ENCODE peak calls at places on chromosomes 11 and 22, in nine cellular contexts. One of them, this sample, is unnamed.

GRCh38 chr11:64181506-64182411 is 4.2 kb upstream of the STIP1 start:
- DNase-seq in transverse colon: peak
- DNase-seq in GM12878: no peak
- DNase-seq in ovary: peak
- DNase-seq in H1: peak
- DNase-seq in suprapubic skin: peak
- DNase-seq in A549: peak
- DNase-seq in tibial nerve: peak
- DNase-seq in sigmoid colon: peak
- DNase-seq in this sample: peak

GRCh38 chr22:48718818-48719500 is 1108.7 kb downstream of the BRD1 start:
- DNase-seq in transverse colon: no peak
- DNase-seq in sigmoid colon: peak
- DNase-seq in tibial nerve: no peak
- DNase-seq in ovary: no peak
- DNase-seq in H1: no peak
- DNase-seq in suprapubic skin: no peak
- DNase-seq in GM12878: no peak
- DNase-seq in A549: no peak
- DNase-seq in this sample: no peak

GRCh38 chr11:121446752-121447156 is 5.4 kb upstream of the SORL1 start:
- DNase-seq in sigmoid colon: no peak
- DNase-seq in H1: no peak
- DNase-seq in transverse colon: no peak
- DNase-seq in A549: no peak
- DNase-seq in suprapubic skin: no peak
- DNase-seq in ovary: no peak
- DNase-seq in GM12878: no peak
- DNase-seq in tibial nerve: no peak
- DNase-seq in this sample: no peak

GRCh38 chr11:126415128-126415527 is 59.6 kb downstream of the ST3GAL4 start:
- DNase-seq in tibial nerve: peak
- DNase-seq in transverse colon: peak
- DNase-seq in GM12878: no peak
- DNase-seq in sigmoid colon: peak
- DNase-seq in H1: no peak
- DNase-seq in A549: no peak
- DNase-seq in suprapubic skin: peak
- DNase-seq in ovary: peak
- DNase-seq in this sample: peak

GRCh38 chr11:124669193-124669592 is 4.3 kb downstream of the SIAE start:
- DNase-seq in tibial nerve: peak
- DNase-seq in ovary: peak
- DNase-seq in A549: peak
- DNase-seq in H1: no peak
- DNase-seq in suprapubic skin: no peak
- DNase-seq in GM12878: no peak
- DNase-seq in transverse colon: peak
- DNase-seq in sigmoid colon: no peak
- DNase-seq in this sample: peak

GRCh38 chr11:102012946-102013345 is 34.3 kb upstream of the CFAP300 start:
- DNase-seq in H1: no peak
- DNase-seq in transverse colon: no peak
- DNase-seq in GM12878: no peak
- DNase-seq in sigmoid colon: no peak
- DNase-seq in suprapubic skin: no peak
- DNase-seq in ovary: no peak
- DNase-seq in A549: no peak
- DNase-seq in tibial nerve: no peak
- DNase-seq in this sample: no peak

GRCh38 chr11:126949066-126949945 is 51.3 kb downstream of the KIRREL3 start:
- DNase-seq in tibial nerve: no peak
- DNase-seq in H1: no peak
- DNase-seq in suprapubic skin: no peak
- DNase-seq in transverse colon: no peak
- DNase-seq in GM12878: no peak
- DNase-seq in A549: no peak
- DNase-seq in ovary: no peak
- DNase-seq in sigmoid colon: no peak
- DNase-seq in this sample: no peak

GRCh38 chr11:118180300-118180703 is 3.9 kb upstream of the SCN2B start:
- DNase-seq in H1: no peak
- DNase-seq in sigmoid colon: peak
- DNase-seq in transverse colon: peak
- DNase-seq in suprapubic skin: no peak
- DNase-seq in A549: no peak
- DNase-seq in GM12878: no peak
- DNase-seq in tibial nerve: peak
- DNase-seq in ovary: peak
- DNase-seq in this sample: no peak

GRCh38 chr11:65814131-65814959 is 19.4 kb upstream of the SNX32 start:
- DNase-seq in sigmoid colon: no peak
- DNase-seq in GM12878: no peak
- DNase-seq in ovary: no peak
- DNase-seq in tibial nerve: no peak
- DNase-seq in H1: no peak
- DNase-seq in A549: no peak
- DNase-seq in suprapubic skin: no peak
- DNase-seq in transverse colon: no peak
- DNase-seq in this sample: peak

GRCh38 chr11:724063-724732 is 18.2 kb downstream of the EPS8L2 start:
- DNase-seq in sigmoid colon: no peak
- DNase-seq in tibial nerve: no peak
- DNase-seq in transverse colon: no peak
- DNase-seq in H1: no peak
- DNase-seq in A549: no peak
- DNase-seq in ovary: no peak
- DNase-seq in suprapubic skin: no peak
- DNase-seq in GM12878: no peak
- DNase-seq in this sample: no peak

GRCh38 chr11:86558219-86558618 is 114.2 kb downstream of the ME3 start:
- DNase-seq in GM12878: no peak
- DNase-seq in H1: no peak
- DNase-seq in transverse colon: no peak
- DNase-seq in A549: no peak
- DNase-seq in suprapubic skin: no peak
- DNase-seq in tibial nerve: no peak
- DNase-seq in ovary: no peak
- DNase-seq in sigmoid colon: no peak
- DNase-seq in this sample: no peak

GRCh38 chr11:115206365-115207022 is 297.7 kb downstream of the CADM1 start:
- DNase-seq in GM12878: no peak
- DNase-seq in suprapubic skin: no peak
- DNase-seq in ovary: no peak
- DNase-seq in A549: no peak
- DNase-seq in sigmoid colon: no peak
- DNase-seq in tibial nerve: no peak
- DNase-seq in transverse colon: no peak
- DNase-seq in H1: no peak
- DNase-seq in this sample: no peak

GRCh38 chr11:35681181-35681767 is 18.7 kb downstream of the TRIM44 start:
- DNase-seq in transverse colon: no peak
- DNase-seq in A549: no peak
- DNase-seq in ovary: no peak
- DNase-seq in GM12878: no peak
- DNase-seq in sigmoid colon: no peak
- DNase-seq in tibial nerve: no peak
- DNase-seq in H1: no peak
- DNase-seq in suprapubic skin: no peak
- DNase-seq in this sample: no peak

GRCh38 chr11:45949992-45950407 is 27.5 kb downstream of the LARGE2 start:
- DNase-seq in transverse colon: no peak
- DNase-seq in tibial nerve: peak
- DNase-seq in GM12878: no peak
- DNase-seq in suprapubic skin: no peak
- DNase-seq in ovary: no peak
- DNase-seq in H1: no peak
- DNase-seq in A549: no peak
- DNase-seq in sigmoid colon: no peak
- DNase-seq in this sample: no peak

GRCh38 chr11:102853055-102853454 is 9.6 kb upstream of the MMP3 start:
- DNase-seq in GM12878: no peak
- DNase-seq in A549: no peak
- DNase-seq in suprapubic skin: no peak
- DNase-seq in ovary: no peak
- DNase-seq in tibial nerve: no peak
- DNase-seq in transverse colon: no peak
- DNase-seq in sigmoid colon: no peak
- DNase-seq in H1: no peak
- DNase-seq in this sample: no peak

GRCh38 chr22:17258015-17258827 is 39.0 kb upstream of the ADA2 start:
- DNase-seq in tibial nerve: no peak
- DNase-seq in GM12878: peak
- DNase-seq in A549: no peak
- DNase-seq in ovary: no peak
- DNase-seq in suprapubic skin: no peak
- DNase-seq in transverse colon: peak
- DNase-seq in H1: no peak
- DNase-seq in sigmoid colon: peak
- DNase-seq in this sample: peak

GRCh38 chr11:38538866-38539651 is 1941.0 kb upstream of the RAG2 start:
- DNase-seq in transverse colon: no peak
- DNase-seq in H1: no peak
- DNase-seq in GM12878: no peak
- DNase-seq in suprapubic skin: no peak
- DNase-seq in ovary: no peak
- DNase-seq in tibial nerve: no peak
- DNase-seq in A549: no peak
- DNase-seq in sigmoid colon: no peak
- DNase-seq in this sample: no peak

GRCh38 chr11:103927535-103927934 is 108.9 kb upstream of the DDI1 start:
- DNase-seq in A549: no peak
- DNase-seq in tibial nerve: no peak
- DNase-seq in transverse colon: no peak
- DNase-seq in suprapubic skin: no peak
- DNase-seq in GM12878: no peak
- DNase-seq in ovary: no peak
- DNase-seq in sigmoid colon: no peak
- DNase-seq in H1: no peak
- DNase-seq in this sample: no peak

GRCh38 chr11:77115181-77115611 is 12.6 kb downstream of the OMP start:
- DNase-seq in A549: peak
- DNase-seq in H1: no peak
- DNase-seq in suprapubic skin: no peak
- DNase-seq in sigmoid colon: no peak
- DNase-seq in GM12878: no peak
- DNase-seq in tibial nerve: no peak
- DNase-seq in transverse colon: no peak
- DNase-seq in ovary: no peak
- DNase-seq in this sample: no peak

GRCh38 chr11:40280161-40281054 is 1179.0 kb downstream of the LRRC4C start:
- DNase-seq in A549: no peak
- DNase-seq in ovary: no peak
- DNase-seq in tibial nerve: peak
- DNase-seq in sigmoid colon: peak
- DNase-seq in suprapubic skin: no peak
- DNase-seq in GM12878: no peak
- DNase-seq in transverse colon: no peak
- DNase-seq in H1: no peak
- DNase-seq in this sample: no peak

GRCh38 chr11:62336949-62337681 is at the start of gene ASRGL1:
- DNase-seq in H1: peak
- DNase-seq in tibial nerve: peak
- DNase-seq in GM12878: peak
- DNase-seq in ovary: peak
- DNase-seq in suprapubic skin: peak
- DNase-seq in sigmoid colon: peak
- DNase-seq in transverse colon: peak
- DNase-seq in A549: peak
- DNase-seq in this sample: peak
- TF ChIP-seq POLR2A in H1: no peak
- TF ChIP-seq POLR2A in tibial nerve: peak
- TF ChIP-seq POLR2A in GM12878: peak
- TF ChIP-seq POLR2A in ovary: no peak
- TF ChIP-seq POLR2A in suprapubic skin: no peak
- TF ChIP-seq POLR2A in sigmoid colon: no peak
- TF ChIP-seq POLR2A in transverse colon: peak
- TF ChIP-seq POLR2A in A549: peak
- TF ChIP-seq POLR2A in this sample: no peak

GRCh38 chr11:68804786-68805185 is 36.9 kb downstream of the CPT1A start:
- DNase-seq in suprapubic skin: no peak
- DNase-seq in transverse colon: no peak
- DNase-seq in A549: no peak
- DNase-seq in H1: no peak
- DNase-seq in GM12878: no peak
- DNase-seq in tibial nerve: no peak
- DNase-seq in ovary: no peak
- DNase-seq in sigmoid colon: no peak
- DNase-seq in this sample: no peak
- TF ChIP-seq EP300 in suprapubic skin: no peak
- TF ChIP-seq EP300 in transverse colon: no peak
- TF ChIP-seq EP300 in A549: no peak
- TF ChIP-seq EP300 in H1: no peak
- TF ChIP-seq EP300 in GM12878: no peak
- TF ChIP-seq EP300 in tibial nerve: no peak
- TF ChIP-seq EP300 in ovary: no peak
- TF ChIP-seq EP300 in sigmoid colon: no peak
- TF ChIP-seq EP300 in this sample: no peak

GRCh38 chr11:72003776-72004171 is 5.1 kb downstream of the IL18BP start:
- DNase-seq in A549: no peak
- DNase-seq in H1: no peak
- DNase-seq in sigmoid colon: peak
- DNase-seq in transverse colon: no peak
- DNase-seq in tibial nerve: no peak
- DNase-seq in ovary: no peak
- DNase-seq in suprapubic skin: no peak
- DNase-seq in GM12878: no peak
- DNase-seq in this sample: no peak
- TF ChIP-seq POLR2A in A549: no peak
- TF ChIP-seq POLR2A in H1: peak
- TF ChIP-seq POLR2A in sigmoid colon: no peak
- TF ChIP-seq POLR2A in transverse colon: no peak
- TF ChIP-seq POLR2A in tibial nerve: no peak
- TF ChIP-seq POLR2A in ovary: no peak
- TF ChIP-seq POLR2A in suprapubic skin: no peak
- TF ChIP-seq POLR2A in GM12878: peak
- TF ChIP-seq POLR2A in this sample: no peak

DNA sequence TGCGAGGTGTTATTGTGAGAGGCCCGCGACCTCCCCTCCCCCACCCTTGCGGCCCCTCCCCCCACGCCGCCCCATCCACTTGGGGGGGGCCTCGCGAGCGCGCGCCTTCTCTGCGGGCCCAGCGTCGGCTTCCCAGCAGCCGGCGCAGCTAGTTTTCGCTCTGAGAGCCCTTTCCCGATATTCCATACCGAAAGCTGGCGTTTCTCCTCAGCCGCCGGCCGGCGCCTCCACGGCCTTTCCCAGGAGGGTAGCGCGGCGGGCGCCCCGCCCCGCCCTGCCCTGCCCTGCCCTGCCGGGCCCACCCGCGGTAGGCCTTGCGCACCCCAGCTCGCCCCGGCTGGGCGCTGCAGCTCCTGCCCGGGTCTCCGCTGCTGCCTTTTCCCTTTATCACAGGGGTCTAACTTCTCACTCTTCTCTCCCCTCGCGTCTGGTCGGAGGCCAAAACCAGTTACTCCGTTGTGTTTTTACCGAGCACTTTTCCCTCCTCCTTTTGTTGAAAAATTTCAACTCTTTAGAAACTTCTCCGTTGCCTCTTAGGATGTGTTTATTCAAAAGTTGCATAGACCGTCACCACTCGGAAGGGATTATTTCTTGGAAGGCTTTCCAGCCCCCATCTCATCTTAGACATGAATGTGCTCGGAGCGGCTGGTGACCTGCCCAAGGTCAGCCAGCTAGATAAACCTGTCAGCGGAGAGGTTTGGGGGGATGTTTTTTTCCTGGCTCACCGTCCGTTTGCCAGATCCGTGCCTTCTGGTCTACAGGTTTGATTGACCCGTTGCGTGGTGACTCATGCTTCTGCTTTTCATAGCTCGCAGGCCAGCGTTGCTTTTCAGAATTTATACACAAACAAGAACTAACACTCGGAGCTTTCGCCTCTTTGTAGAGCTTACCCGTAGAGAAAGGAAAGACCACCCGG is 648 bp downstream of the PAFAH1B2 start:
- DNase-seq in ovary: peak
- DNase-seq in sigmoid colon: peak
- DNase-seq in tibial nerve: peak
- DNase-seq in A549: peak
- DNase-seq in H1: no peak
- DNase-seq in GM12878: no peak
- DNase-seq in suprapubic skin: peak
- DNase-seq in transverse colon: peak
- DNase-seq in this sample: peak
- TF ChIP-seq EP300 in ovary: no peak
- TF ChIP-seq EP300 in sigmoid colon: peak
- TF ChIP-seq EP300 in tibial nerve: peak
- TF ChIP-seq EP300 in A549: no peak
- TF ChIP-seq EP300 in H1: no peak
- TF ChIP-seq EP300 in GM12878: no peak
- TF ChIP-seq EP300 in suprapubic skin: no peak
- TF ChIP-seq EP300 in transverse colon: peak
- TF ChIP-seq EP300 in this sample: no peak